ENCODE peak calls at places on chromosomes 13 and 19, in four cellular contexts. G is right lobe of liver; W is stimulated activated CD8-positive, alpha-beta memory T cell treated with anti-CD3 and anti-CD28 coated beads, Interleukin-7, amount 100 ng/mL, for 1 hour; O is heart left ventricle. N is an unnamed sample.

GRCh38 chr13:42652642-42653415 is 78.9 kb downstream of the TNFSF11 start:
- DNase-seq in G (no peak), W (no peak), O (no peak), N (no peak)

GRCh38 chr13:28636677-28637317 is 22.1 kb upstream of the POMP start:
- DNase-seq in G (no peak), W (no peak), O (peak; percentile 39), N (no peak)

GRCh38 chr13:64767054-64767453 is 2463.1 kb downstream of the PCDH9 start:
- DNase-seq in G (no peak), W (no peak), O (no peak), N (no peak)

GRCh38 chr13:91904597-91904996 is 506.2 kb downstream of the GPC5 start:
- DNase-seq in G (no peak), W (no peak), O (no peak), N (no peak)

GRCh38 chr13:112716841-112717520 is 27.1 kb downstream of the ATP11A start:
- DNase-seq in G (no peak), W (no peak), O (peak; percentile 18), N (no peak)

GRCh38 chr19:50330365-50331078 is 1.3 kb upstream of the KCNC3 start:
- DNase-seq in G (peak; percentile 91), W (peak; percentile 57), O (peak; percentile 89), N (no peak)

GRCh38 chr13:32624441-32624840 is 38.2 kb downstream of the PDS5B start:
- DNase-seq in G (no peak), W (no peak), O (no peak), N (no peak)

GRCh38 chr13:102401305-102401704 is 543 bp downstream of the FGF14 start:
- DNase-seq in G (no peak), W (no peak), O (no peak), N (no peak)

GRCh38 chr19:12828494-12828893 is 5.9 kb downstream of the RTBDN start:
- DNase-seq in G (no peak), W (no peak), O (no peak), N (no peak)

GRCh38 chr19:13104848-13105646 is 2.4 kb upstream of the LYL1 start:
- DNase-seq in G (no peak), W (no peak), O (no peak), N (no peak)

GRCh38 chr19:16890461-16891184 is 1.8 kb downstream of the F2RL3 start:
- DNase-seq in G (no peak), W (no peak), O (no peak), N (no peak)

GRCh38 chr13:41308241-41308640 is 2.8 kb upstream of the NAA16 start:
- DNase-seq in G (no peak), W (no peak), O (no peak), N (no peak)

GRCh38 chr19:57559404-57560025 is at the start of gene ZNF550:
- DNase-seq in G (peak; percentile 94), W (peak; percentile 72), O (peak; percentile 92), N (peak; percentile 90)

GRCh38 chr19:46021531-46022041 is 1.3 kb downstream of the PGLYRP1 start:
- DNase-seq in G (peak; percentile 52), W (no peak), O (no peak), N (no peak)

GRCh38 chr13:70812481-70812880 is 704.2 kb upstream of the KLHL1 start:
- DNase-seq in G (no peak), W (no peak), O (no peak), N (no peak)

GRCh38 chr13:40230833-40231266 is 435.6 kb downstream of the FOXO1 start:
- DNase-seq in G (no peak), W (no peak), O (no peak), N (no peak)

GRCh38 chr19:33186431-33186830 is 7.7 kb upstream of the LRP3 start:
- DNase-seq in G (no peak), W (no peak), O (peak; percentile 5), N (no peak)

GRCh38 chr19:6238643-6239281 is 41.0 kb downstream of the MLLT1 start:
- DNase-seq in G (peak; percentile 52), W (no peak), O (peak; percentile 62), N (peak; percentile 52)

GRCh38 chr13:77479326-77479725 is 56.2 kb upstream of the SCEL start:
- DNase-seq in G (no peak), W (no peak), O (no peak), N (no peak)

GRCh38 chr13:80712026-80712425 is 371.1 kb upstream of the SPRY2 start:
- DNase-seq in G (no peak), W (no peak), O (no peak), N (no peak)

GRCh38 chr13:103250071-103250470 is 183.9 kb upstream of the SLC10A2 start:
- DNase-seq in G (no peak), W (no peak), O (no peak), N (no peak)

GRCh38 chr19:11722414-11722813 is 16.3 kb downstream of the ZNF823 start:
- DNase-seq in G (no peak), W (no peak), O (no peak), N (no peak)

GRCh38 chr13:32075150-32075851 is 43.7 kb downstream of the FRY start:
- DNase-seq in G (no peak), W (no peak), O (no peak), N (no peak)